ENCODE peak calls at places on chromosomes 12 and 14, in four cellular contexts. I is pancreas, C is stomach, A is mammary epithelial cell. Q is an unnamed sample.

GRCh38 chr14:77485256-77485655 is 13.4 kb downstream of the ISM2 start:
- DNase-seq in I (no peak), C (no peak), A (no peak), Q (no peak)

GRCh38 chr14:33188880-33189279 is 250.2 kb downstream of the NPAS3 start:
- DNase-seq in I (no peak), C (no peak), A (no peak), Q (no peak)

GRCh38 chr14:75993567-75994041 is 8.0 kb downstream of the IFT43 start:
- DNase-seq in I (no peak), C (no peak), A (no peak), Q (no peak)

GRCh38 chr14:68157971-68158371 is 338.4 kb downstream of the RAD51B start:
- DNase-seq in I (no peak), C (no peak), A (peak; percentile 58), Q (no peak)

GRCh38 chr14:70069186-70069585 is 119.6 kb downstream of the SLC8A3 start:
- DNase-seq in I (no peak), C (no peak), A (peak; percentile 6), Q (no peak)

GRCh38 chr12:67624355-67624754 is 24.2 kb upstream of the DYRK2 start:
- DNase-seq in I (no peak), C (no peak), A (no peak), Q (no peak)

GRCh38 chr12:64039285-64039871 is 182.7 kb downstream of the KICS2 start:
- DNase-seq in I (peak; percentile 68), C (peak; percentile 64), A (peak; percentile 52), Q (no peak)

GRCh38 chr12:70666364-70666763 is 29.1 kb upstream of the PTPRB start:
- DNase-seq in I (no peak), C (no peak), A (no peak), Q (no peak)

GRCh38 chr14:32611752-32612151 is 282.7 kb downstream of the AKAP6 start:
- DNase-seq in I (no peak), C (no peak), A (peak; percentile 69), Q (no peak)

GRCh38 chr12:62924084-62924483 is 10.9 kb downstream of the PPM1H start:
- DNase-seq in I (no peak), C (no peak), A (no peak), Q (no peak)
- H3K27ac ChIP-seq in I (no peak overlapping the region), C (no peak overlapping the region), A (no peak overlapping the region), Q (no peak overlapping the region)

DNA sequence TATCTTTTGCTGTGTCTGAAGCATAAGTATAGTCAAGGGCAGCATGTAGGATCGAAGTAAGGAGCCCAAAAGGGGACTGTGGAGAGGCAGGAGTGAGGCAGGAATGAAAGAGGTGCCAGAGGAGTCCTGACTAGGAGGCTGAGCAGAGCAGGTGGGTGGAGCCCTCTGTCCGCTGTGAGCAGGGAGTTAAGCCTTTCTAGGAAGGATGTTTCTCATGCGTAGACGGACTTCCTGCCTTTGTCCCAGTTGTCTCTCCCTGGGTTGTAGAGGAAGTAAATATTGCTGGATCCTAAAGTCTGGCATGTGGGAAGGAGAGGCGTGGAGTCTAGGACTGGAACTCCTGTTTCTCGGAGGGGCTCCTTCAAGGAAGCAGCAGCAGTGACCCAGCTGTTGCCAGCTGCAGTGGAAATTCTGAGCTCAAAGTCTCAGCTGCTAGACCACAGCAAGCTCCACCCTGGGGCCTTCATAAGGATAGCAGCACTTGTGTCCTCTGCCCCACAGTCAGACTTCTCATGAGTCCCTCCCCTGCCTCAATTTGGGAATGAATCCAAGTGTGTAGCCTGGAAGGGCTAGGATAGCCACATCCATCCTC is 44.0 kb downstream of the RBMS2 start:
- DNase-seq in I (peak; percentile 12), C (peak; percentile 55), A (no peak), Q (peak; percentile 91)
- H3K27ac ChIP-seq in I (no peak overlapping the region), C (peak overlapping the region; percentile 19), A (no peak overlapping the region), Q (peak overlapping the region; percentile 91)

GRCh38 chr12:24510581-24511125 is 438.2 kb downstream of the BCAT1 start:
- DNase-seq in I (no peak), C (no peak), A (no peak), Q (no peak)
- H3K27ac ChIP-seq in I (no peak overlapping the region), C (no peak overlapping the region), A (no peak overlapping the region), Q (no peak overlapping the region)

GRCh38 chr12:9895215-9895971 is 14.1 kb downstream of the KLRF2 start:
- DNase-seq in I (no peak), C (no peak), A (no peak), Q (no peak)
- H3K27ac ChIP-seq in I (no peak overlapping the region), C (no peak overlapping the region), A (no peak overlapping the region), Q (no peak overlapping the region)

GRCh38 chr12:30990316-30990715 is 63.8 kb downstream of the TSPAN11 start:
- DNase-seq in I (no peak), C (no peak), A (no peak), Q (no peak)

GRCh38 chr12:30988887-30989286 is 62.3 kb downstream of the TSPAN11 start:
- DNase-seq in I (peak; percentile 70), C (peak; percentile 78), A (no peak), Q (no peak)

GRCh38 chr12:30988086-30988485 is 61.5 kb downstream of the TSPAN11 start:
- DNase-seq in I (peak; percentile 36), C (peak; percentile 75), A (no peak), Q (no peak)

GRCh38 chr12:30990776-30991175 is 64.2 kb downstream of the TSPAN11 start:
- DNase-seq in I (no peak), C (no peak), A (no peak), Q (no peak)

DNA sequence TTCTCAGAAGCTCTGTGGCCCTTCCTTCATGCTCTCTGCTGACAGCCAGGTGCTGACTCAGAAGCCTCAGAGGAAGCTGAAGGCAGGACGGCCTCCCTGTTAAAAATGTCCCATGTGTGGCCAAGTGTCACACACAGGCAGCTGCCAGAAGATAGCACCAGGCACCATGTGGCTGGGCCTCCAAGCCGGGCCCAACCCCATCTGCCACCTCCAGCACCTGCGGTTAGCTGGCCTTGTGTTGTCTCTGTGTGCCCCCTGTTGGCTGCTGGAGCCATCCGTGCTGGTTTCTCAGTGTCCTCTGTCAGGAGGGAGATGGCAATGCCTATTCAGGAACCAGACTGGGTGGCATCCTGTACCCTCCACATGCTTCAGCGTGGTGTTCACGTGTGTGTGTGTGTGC is 63.2 kb downstream of the TSPAN11 start:
- DNase-seq in I (peak; percentile 38), C (no peak), A (no peak), Q (peak; percentile 53)
- H3K27ac ChIP-seq in I (no peak overlapping the region), C (no peak overlapping the region), A (no peak overlapping the region), Q (no peak overlapping the region)

GRCh38 chr14:95318399-95318834 is 1.3 kb downstream of the CLMN start:
- DNase-seq in I (peak; percentile 51), C (no peak), A (no peak), Q (no peak)
- H3K27ac ChIP-seq in I (peak overlapping the region; percentile 80), C (peak overlapping the region; percentile 88), A (peak overlapping the region; percentile 14), Q (peak overlapping the region; percentile 70)

GRCh38 chr12:103808239-103808880 is 32.7 kb downstream of the NT5DC3 start:
- DNase-seq in I (no peak), C (no peak), A (no peak), Q (no peak)

GRCh38 chr12:103807561-103808238 is 33.3 kb downstream of the NT5DC3 start:
- DNase-seq in I (no peak), C (no peak), A (no peak), Q (no peak)

GRCh38 chr12:103805961-103806360 is 35.1 kb downstream of the NT5DC3 start:
- DNase-seq in I (no peak), C (no peak), A (peak; percentile 31), Q (no peak)

GRCh38 chr12:103809154-103809553 is 31.9 kb downstream of the NT5DC3 start:
- DNase-seq in I (no peak), C (no peak), A (no peak), Q (no peak)

DNA sequence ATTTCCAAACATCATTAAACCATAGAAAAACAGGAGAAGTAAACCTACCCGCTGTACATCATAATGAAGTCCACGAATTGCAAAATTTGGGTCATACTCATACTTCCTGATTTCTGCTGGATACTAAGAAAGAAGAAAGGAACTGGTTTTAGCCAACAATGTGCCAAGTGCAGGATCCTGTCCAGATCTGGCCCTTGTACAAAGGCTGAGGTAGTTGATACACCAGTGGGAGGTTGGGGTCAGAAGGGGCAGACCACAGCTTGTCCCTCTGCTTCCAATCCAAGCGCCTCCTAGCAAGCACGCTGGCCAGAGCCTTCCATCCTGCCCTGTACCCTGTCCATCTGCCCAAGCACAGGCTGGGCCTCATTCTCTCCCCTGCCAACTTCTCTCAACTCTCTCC is 34.2 kb downstream of the NT5DC3 start:
- DNase-seq in I (no peak), C (no peak), A (no peak), Q (no peak)
- H3K27ac ChIP-seq in I (no peak overlapping the region), C (no peak overlapping the region), A (no peak overlapping the region), Q (peak overlapping the region; percentile 32)

GRCh38 chr12:34296143-34297041 is 274.1 kb downstream of the ALG10 start:
- DNase-seq in I (no peak), C (no peak), A (no peak), Q (peak; percentile 16)

GRCh38 chr12:34294137-34294536 is 271.8 kb downstream of the ALG10 start:
- DNase-seq in I (no peak), C (no peak), A (no peak), Q (peak; percentile 32)

GRCh38 chr12:34294671-34295365 is 272.5 kb downstream of the ALG10 start:
- DNase-seq in I (no peak), C (no peak), A (no peak), Q (peak; percentile 11)

GRCh38 chr12:34297126-34297789 is 275.0 kb downstream of the ALG10 start:
- DNase-seq in I (no peak), C (no peak), A (no peak), Q (no peak)

DNA sequence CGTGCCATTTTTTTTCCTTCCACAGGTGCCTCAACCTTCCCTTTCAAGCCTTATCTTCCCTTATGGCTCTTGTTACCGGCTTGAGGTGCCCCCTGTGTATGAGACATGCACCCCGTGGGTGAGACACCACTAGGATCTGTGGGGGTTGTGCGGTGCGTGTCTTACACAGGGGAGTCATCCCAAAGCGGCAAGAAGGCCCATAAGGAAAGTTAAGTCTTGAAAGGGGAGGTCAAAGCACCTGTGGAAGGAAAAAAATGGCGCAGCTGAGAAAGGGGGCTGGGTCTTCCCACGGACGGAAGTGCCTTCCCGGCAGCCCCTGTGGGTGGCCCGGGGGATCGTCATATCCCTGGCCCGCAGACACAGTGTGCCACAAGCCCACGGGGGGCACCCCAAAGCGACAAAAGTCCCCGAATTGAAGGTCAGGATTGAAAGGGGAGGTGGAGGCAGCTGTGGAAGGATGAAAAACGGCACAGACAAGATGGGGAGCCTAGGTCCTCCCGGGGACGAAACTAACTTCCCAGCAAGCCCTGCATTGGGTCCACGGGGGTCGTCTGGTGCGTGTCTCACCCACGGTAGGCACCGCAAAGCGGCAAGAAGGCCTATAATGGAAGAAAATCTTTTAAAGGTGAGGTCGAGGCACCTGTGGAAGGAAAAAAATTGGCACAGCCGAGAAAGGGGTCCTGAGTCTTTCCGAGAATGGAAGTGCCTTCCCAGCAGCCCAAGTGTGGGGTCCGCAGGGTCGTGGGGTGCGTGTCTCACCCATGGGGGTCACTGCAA is 273.3 kb downstream of the ALG10 start:
- DNase-seq in I (no peak), C (no peak), A (no peak), Q (no peak)
- H3K27ac ChIP-seq in I (no peak overlapping the region), C (no peak overlapping the region), A (no peak overlapping the region), Q (no peak overlapping the region)

Q was measured in heart left ventricle.